ENCODE peak calls at places on chromosome 21, in ten cellular contexts. Y is T-helper 17 cell; N is T-helper 2 cell; C is ELR; M is CD8-positive, alpha-beta memory T cell; L is activated CD4-positive, alpha-beta T cell treated with anti-CD3 and anti-CD28 coated beads, Interleukin-2, amount 10 ng/mL, durations not matched to agents 7 days and 5 days; Q is kidney; G is HCEC 1CT; T is activated naive CD4-positive, alpha-beta T cell treated with Interleukin-2 at 50 U/mL for 16 hours; S is activated CD4-positive, CD25-positive, alpha-beta regulatory T cell. A is an unnamed sample.

GRCh38 chr21:20259035-20259867 is 739.0 kb upstream of the NCAM2 start:
- DNase-seq in Y (no peak), N (no peak), C (no peak), M (no peak), L (no peak), Q (no peak), G (no peak), T (no peak), S (no peak), A (no peak)

GRCh38 chr21:29650561-29651022 is 289.2 kb downstream of the GRIK1 start:
- DNase-seq in Y (no peak), N (no peak), C (no peak), M (no peak), L (no peak), Q (no peak), G (no peak), T (no peak), S (no peak), A (no peak)

GRCh38 chr21:17402885-17403477 is 109.9 kb upstream of the CXADR start:
- DNase-seq in Y (no peak), N (no peak), C (no peak), M (no peak), L (no peak), Q (no peak), G (no peak), T (no peak), S (no peak), A (no peak)

GRCh38 chr21:35503646-35504045 is 454.5 kb upstream of the RUNX1 start:
- DNase-seq in Y (no peak), N (no peak), C (no peak), M (no peak), L (peak; percentile 42), Q (no peak), G (no peak), T (no peak), S (no peak), A (no peak)

GRCh38 chr21:29055080-29055479 is 18.4 kb downstream of the CCT8 start:
- DNase-seq in Y (no peak), N (no peak), C (no peak), M (no peak), L (no peak), Q (no peak), G (no peak), T (no peak), S (no peak), A (no peak)

GRCh38 chr21:37547615-37547975 is 181.0 kb downstream of the DYRK1A start:
- DNase-seq in Y (no peak), N (no peak), C (no peak), M (no peak), L (no peak), Q (no peak), G (no peak), T (no peak), S (no peak), A (no peak)

GRCh38 chr21:33949516-33950424 is 34.2 kb upstream of the ATP5PO start:
- DNase-seq in Y (peak; percentile 27), N (peak; percentile 71), C (no peak), M (peak; percentile 42), L (peak; percentile 79), Q (no peak), G (no peak), T (peak; percentile 64), S (peak; percentile 16), A (no peak)

GRCh38 chr21:42146251-42146805 is 72.6 kb upstream of the ABCG1 start:
- DNase-seq in Y (no peak), N (no peak), C (no peak), M (no peak), L (no peak), Q (no peak), G (no peak), T (no peak), S (no peak), A (no peak)

GRCh38 chr21:45942755-45943629 is 38.6 kb upstream of the COL6A1 start:
- DNase-seq in Y (no peak), N (no peak), C (no peak), M (no peak), L (no peak), Q (no peak), G (no peak), T (no peak), S (no peak), A (no peak)

GRCh38 chr21:34833465-34833864 is 164.7 kb downstream of the CLIC6 start:
- DNase-seq in Y (no peak), N (no peak), C (no peak), M (no peak), L (no peak), Q (no peak), G (no peak), T (no peak), S (no peak), A (no peak)

GRCh38 chr21:34956416-34957316 is 92.4 kb downstream of the RUNX1 start:
- DNase-seq in Y (no peak), N (no peak), C (no peak), M (no peak), L (no peak), Q (no peak), G (no peak), T (no peak), S (no peak), A (no peak)

GRCh38 chr21:36640260-36641244 is 58.4 kb upstream of the SIM2 start:
- DNase-seq in Y (no peak), N (no peak), C (no peak), M (no peak), L (no peak), Q (no peak), G (no peak), T (no peak), S (no peak), A (no peak)

GRCh38 chr21:16185766-16186165 is 456.0 kb downstream of the USP25 start:
- DNase-seq in Y (no peak), N (no peak), C (no peak), M (no peak), L (no peak), Q (no peak), G (no peak), T (no peak), S (no peak), A (no peak)

GRCh38 chr21:42737969-42738590 is 84.7 kb downstream of the PDE9A start:
- DNase-seq in Y (no peak), N (peak; percentile 34), C (no peak), M (no peak), L (peak; percentile 61), Q (peak; percentile 88), G (no peak), T (peak; percentile 45), S (no peak), A (no peak)

GRCh38 chr21:19236209-19236608 is 832.6 kb upstream of the TMPRSS15 start:
- DNase-seq in Y (no peak), N (no peak), C (no peak), M (no peak), L (no peak), Q (peak; percentile 29), G (no peak), T (no peak), S (no peak), A (no peak)

GRCh38 chr21:45289655-45290515 is 2.2 kb upstream of the POFUT2 start:
- DNase-seq in Y (no peak), N (no peak), C (peak; percentile 58), M (no peak), L (no peak), Q (no peak), G (no peak), T (no peak), S (no peak), A (no peak)

GRCh38 chr21:42655797-42656770 is 2.7 kb downstream of the PDE9A start:
- DNase-seq in Y (no peak), N (no peak), C (no peak), M (no peak), L (no peak), Q (peak; percentile 74), G (no peak), T (no peak), S (no peak), A (no peak)

GRCh38 chr21:14479387-14479786 is 66.7 kb downstream of the SAMSN1 start:
- DNase-seq in Y (no peak), N (no peak), C (no peak), M (no peak), L (no peak), Q (no peak), G (no peak), T (no peak), S (no peak), A (no peak)

GRCh38 chr21:36255650-36256047 is 64.3 kb upstream of the MORC3 start:
- DNase-seq in Y (no peak), N (no peak), C (no peak), M (no peak), L (no peak), Q (no peak), G (no peak), T (no peak), S (no peak), A (no peak)

GRCh38 chr21:17466166-17466565 is 46.7 kb upstream of the CXADR start:
- DNase-seq in Y (no peak), N (no peak), C (peak; percentile 80), M (no peak), L (no peak), Q (no peak), G (peak; percentile 1), T (no peak), S (no peak), A (no peak)

GRCh38 chr21:18041012-18041411 is 203.6 kb upstream of the CHODL start:
- DNase-seq in Y (no peak), N (no peak), C (peak; percentile 0), M (no peak), L (peak; percentile 7), Q (no peak), G (no peak), T (no peak), S (no peak), A (no peak)

GRCh38 chr21:25806053-25806452 is 71.3 kb downstream of the GABPA start:
- DNase-seq in Y (no peak), N (no peak), C (peak; percentile 43), M (no peak), L (no peak), Q (no peak), G (no peak), T (no peak), S (no peak), A (no peak)

GRCh38 chr21:43733529-43734071 is 14.7 kb downstream of the PDXK start:
- DNase-seq in Y (no peak), N (peak; percentile 24), C (peak; percentile 45), M (no peak), L (no peak), Q (no peak), G (no peak), T (no peak), S (no peak), A (peak; percentile 64)

GRCh38 chr21:45309069-45309521 is 21.4 kb upstream of the POFUT2 start:
- DNase-seq in Y (peak; percentile 43), N (no peak), C (peak; percentile 78), M (peak; percentile 28), L (peak; percentile 37), Q (peak; percentile 84), G (peak; percentile 48), T (peak; percentile 45), S (no peak), A (no peak)

GRCh38 chr21:33739701-33740100 is 97.4 kb downstream of the ITSN1 start:
- DNase-seq in Y (no peak), N (no peak), C (no peak), M (no peak), L (no peak), Q (no peak), G (no peak), T (no peak), S (no peak), A (no peak)

GRCh38 chr21:26909972-26910371 is 56.9 kb downstream of the ADAMTS5 start:
- DNase-seq in Y (no peak), N (no peak), C (peak; percentile 24), M (no peak), L (no peak), Q (no peak), G (peak; percentile 4), T (no peak), S (no peak), A (no peak)

GRCh38 chr21:24259241-24259640 is 1348.0 kb downstream of the MRPL39 start:
- DNase-seq in Y (no peak), N (no peak), C (peak; percentile 55), M (no peak), L (no peak), Q (no peak), G (no peak), T (no peak), S (no peak), A (no peak)

GRCh38 chr21:30337644-30338170 is at the start of gene KRTAP27-1:
- DNase-seq in Y (no peak), N (no peak), C (no peak), M (no peak), L (no peak), Q (no peak), G (no peak), T (no peak), S (no peak), A (no peak)